ENCODE peak calls at places on chromosomes 16 and 17, in eight cellular contexts. One of them, this sample, is unnamed.

GRCh38 chr17:80152057-80152831 is 5.3 kb upstream of the EIF4A3 start:
- DNase-seq in T-helper 1 cell: no peak
- DNase-seq in GM04504: no peak
- DNase-seq in stimulated activated CD8-positive, alpha-beta memory T cell treated with anti-CD3 and anti-CD28 coated beads, Interleukin-4, amount 100 ng/mL, for 4 hours: no peak
- DNase-seq in activated gamma-delta T cell treated with anti-CD3 and anti-CD28 coated beads, Interleukin-2, amount 50 U/mL, for 16 hours: no peak
- DNase-seq in kidney tubule cell: no peak
- DNase-seq in K562: no peak
- DNase-seq in stimulated activated CD4-positive, alpha-beta T cell treated with anti-CD3 and anti-CD28 coated beads, Interleukin-2, amount 100 ng/mL, for 24 hours: no peak
- DNase-seq in this sample: no peak

GRCh38 chr16:27598921-27599565 is 49.1 kb downstream of the KATNIP start:
- DNase-seq in kidney tubule cell: no peak
- DNase-seq in GM04504: no peak
- DNase-seq in stimulated activated CD4-positive, alpha-beta T cell treated with anti-CD3 and anti-CD28 coated beads, Interleukin-2, amount 100 ng/mL, for 24 hours: no peak
- DNase-seq in stimulated activated CD8-positive, alpha-beta memory T cell treated with anti-CD3 and anti-CD28 coated beads, Interleukin-4, amount 100 ng/mL, for 4 hours: no peak
- DNase-seq in T-helper 1 cell: no peak
- DNase-seq in K562: no peak
- DNase-seq in activated gamma-delta T cell treated with anti-CD3 and anti-CD28 coated beads, Interleukin-2, amount 50 U/mL, for 16 hours: no peak
- DNase-seq in this sample: no peak

GRCh38 chr17:34798581-34798980 is 162.7 kb downstream of the CCT6B start:
- DNase-seq in GM04504: no peak
- DNase-seq in stimulated activated CD4-positive, alpha-beta T cell treated with anti-CD3 and anti-CD28 coated beads, Interleukin-2, amount 100 ng/mL, for 24 hours: no peak
- DNase-seq in stimulated activated CD8-positive, alpha-beta memory T cell treated with anti-CD3 and anti-CD28 coated beads, Interleukin-4, amount 100 ng/mL, for 4 hours: no peak
- DNase-seq in T-helper 1 cell: no peak
- DNase-seq in kidney tubule cell: no peak
- DNase-seq in K562: no peak
- DNase-seq in activated gamma-delta T cell treated with anti-CD3 and anti-CD28 coated beads, Interleukin-2, amount 50 U/mL, for 16 hours: no peak
- DNase-seq in this sample: no peak

GRCh38 chr16:58727028-58727781 is 6.9 kb downstream of the GOT2 start:
- DNase-seq in activated gamma-delta T cell treated with anti-CD3 and anti-CD28 coated beads, Interleukin-2, amount 50 U/mL, for 16 hours: no peak
- DNase-seq in GM04504: no peak
- DNase-seq in stimulated activated CD4-positive, alpha-beta T cell treated with anti-CD3 and anti-CD28 coated beads, Interleukin-2, amount 100 ng/mL, for 24 hours: no peak
- DNase-seq in kidney tubule cell: peak; percentile 16
- DNase-seq in stimulated activated CD8-positive, alpha-beta memory T cell treated with anti-CD3 and anti-CD28 coated beads, Interleukin-4, amount 100 ng/mL, for 4 hours: no peak
- DNase-seq in T-helper 1 cell: no peak
- DNase-seq in K562: no peak
- DNase-seq in this sample: no peak

GRCh38 chr17:63837962-63838585 is 4.4 kb downstream of the SMARCD2 start:
- DNase-seq in activated gamma-delta T cell treated with anti-CD3 and anti-CD28 coated beads, Interleukin-2, amount 50 U/mL, for 16 hours: no peak
- DNase-seq in K562: no peak
- DNase-seq in stimulated activated CD8-positive, alpha-beta memory T cell treated with anti-CD3 and anti-CD28 coated beads, Interleukin-4, amount 100 ng/mL, for 4 hours: no peak
- DNase-seq in kidney tubule cell: no peak
- DNase-seq in T-helper 1 cell: no peak
- DNase-seq in stimulated activated CD4-positive, alpha-beta T cell treated with anti-CD3 and anti-CD28 coated beads, Interleukin-2, amount 100 ng/mL, for 24 hours: no peak
- DNase-seq in GM04504: no peak
- DNase-seq in this sample: no peak

GRCh38 chr16:81461756-81462155 is 17.1 kb downstream of the CMIP start:
- DNase-seq in T-helper 1 cell: no peak
- DNase-seq in GM04504: no peak
- DNase-seq in stimulated activated CD4-positive, alpha-beta T cell treated with anti-CD3 and anti-CD28 coated beads, Interleukin-2, amount 100 ng/mL, for 24 hours: no peak
- DNase-seq in activated gamma-delta T cell treated with anti-CD3 and anti-CD28 coated beads, Interleukin-2, amount 50 U/mL, for 16 hours: no peak
- DNase-seq in stimulated activated CD8-positive, alpha-beta memory T cell treated with anti-CD3 and anti-CD28 coated beads, Interleukin-4, amount 100 ng/mL, for 4 hours: no peak
- DNase-seq in K562: no peak
- DNase-seq in kidney tubule cell: no peak
- DNase-seq in this sample: no peak

GRCh38 chr17:59846391-59847165 is 46.2 kb downstream of the TUBD1 start:
- DNase-seq in stimulated activated CD8-positive, alpha-beta memory T cell treated with anti-CD3 and anti-CD28 coated beads, Interleukin-4, amount 100 ng/mL, for 4 hours: no peak
- DNase-seq in T-helper 1 cell: no peak
- DNase-seq in kidney tubule cell: peak; percentile 99
- DNase-seq in GM04504: no peak
- DNase-seq in stimulated activated CD4-positive, alpha-beta T cell treated with anti-CD3 and anti-CD28 coated beads, Interleukin-2, amount 100 ng/mL, for 24 hours: no peak
- DNase-seq in K562: no peak
- DNase-seq in activated gamma-delta T cell treated with anti-CD3 and anti-CD28 coated beads, Interleukin-2, amount 50 U/mL, for 16 hours: no peak
- DNase-seq in this sample: peak; percentile 80

GRCh38 chr17:22703786-22704441 is 1011.6 kb downstream of the KCNJ18 start:
- DNase-seq in T-helper 1 cell: no peak
- DNase-seq in GM04504: no peak
- DNase-seq in activated gamma-delta T cell treated with anti-CD3 and anti-CD28 coated beads, Interleukin-2, amount 50 U/mL, for 16 hours: no peak
- DNase-seq in K562: peak; percentile 61
- DNase-seq in stimulated activated CD8-positive, alpha-beta memory T cell treated with anti-CD3 and anti-CD28 coated beads, Interleukin-4, amount 100 ng/mL, for 4 hours: no peak
- DNase-seq in kidney tubule cell: no peak
- DNase-seq in stimulated activated CD4-positive, alpha-beta T cell treated with anti-CD3 and anti-CD28 coated beads, Interleukin-2, amount 100 ng/mL, for 24 hours: no peak
- DNase-seq in this sample: no peak

GRCh38 chr17:79673517-79673916 is 57.2 kb upstream of the ENPP7 start:
- DNase-seq in GM04504: no peak
- DNase-seq in activated gamma-delta T cell treated with anti-CD3 and anti-CD28 coated beads, Interleukin-2, amount 50 U/mL, for 16 hours: no peak
- DNase-seq in stimulated activated CD8-positive, alpha-beta memory T cell treated with anti-CD3 and anti-CD28 coated beads, Interleukin-4, amount 100 ng/mL, for 4 hours: no peak
- DNase-seq in kidney tubule cell: no peak
- DNase-seq in T-helper 1 cell: no peak
- DNase-seq in stimulated activated CD4-positive, alpha-beta T cell treated with anti-CD3 and anti-CD28 coated beads, Interleukin-2, amount 100 ng/mL, for 24 hours: no peak
- DNase-seq in K562: no peak
- DNase-seq in this sample: no peak

GRCh38 chr17:73586921-73587680 is 57.1 kb downstream of the SDK2 start:
- DNase-seq in stimulated activated CD4-positive, alpha-beta T cell treated with anti-CD3 and anti-CD28 coated beads, Interleukin-2, amount 100 ng/mL, for 24 hours: no peak
- DNase-seq in kidney tubule cell: peak; percentile 22
- DNase-seq in GM04504: no peak
- DNase-seq in K562: peak; percentile 51
- DNase-seq in T-helper 1 cell: no peak
- DNase-seq in activated gamma-delta T cell treated with anti-CD3 and anti-CD28 coated beads, Interleukin-2, amount 50 U/mL, for 16 hours: no peak
- DNase-seq in stimulated activated CD8-positive, alpha-beta memory T cell treated with anti-CD3 and anti-CD28 coated beads, Interleukin-4, amount 100 ng/mL, for 4 hours: no peak
- DNase-seq in this sample: no peak